ENCODE peak calls at places on chromosomes 1 and 21, in four cellular contexts. C is left lung; I is left ventricle myocardium inferior; G is CD8-positive, alpha-beta T cell. L is an unnamed sample.

GRCh38 chr1:154956557-154956956 is 658 bp upstream of the PBXIP1 start:
- DNase-seq in I (peak), C (no peak), G (no peak), L (no peak)

GRCh38 chr1:53372501-53372951 is 44.7 kb upstream of the LRP8 start:
- DNase-seq in G (peak), C (no peak), I (no peak), L (peak)

GRCh38 chr1:30692201-30692947 is 31.0 kb downstream of the MATN1 start:
- DNase-seq in I (no peak), G (no peak), C (no peak), L (peak)

GRCh38 chr1:95381980-95382379 is 148.0 kb downstream of the RWDD3 start:
- DNase-seq in C (no peak), I (no peak), G (no peak), L (no peak)

GRCh38 chr1:12166834-12167492 is at the start of gene TNFRSF1B:
- DNase-seq in I (peak), G (peak), C (peak), L (no peak)

GRCh38 chr1:215599418-215599817 is 32.3 kb downstream of the KCTD3 start:
- DNase-seq in I (no peak), C (no peak), G (no peak), L (no peak)

GRCh38 chr1:40003156-40004093 is 37.1 kb upstream of the CAP1 start:
- DNase-seq in G (no peak), I (no peak), C (no peak), L (no peak)

GRCh38 chr1:174358786-174359453 is 88.8 kb upstream of the GPR52 start:
- DNase-seq in G (no peak), C (no peak), I (no peak), L (no peak)

GRCh38 chr1:13623021-13623637 is 39.5 kb downstream of the PDPN start:
- DNase-seq in G (no peak), C (no peak), I (no peak), L (no peak)

GRCh38 chr1:242008788-242009500 is 10.0 kb upstream of the MAP1LC3C start:
- DNase-seq in C (no peak), I (no peak), G (no peak), L (no peak)

GRCh38 chr1:157201767-157202166 is 63.6 kb upstream of the ETV3 start:
- DNase-seq in I (no peak), C (no peak), G (no peak), L (no peak)

GRCh38 chr1:227759345-227760300 is 24.4 kb downstream of the SNAP47 start:
- DNase-seq in G (no peak), C (no peak), I (peak), L (no peak)

GRCh38 chr1:76921590-76921989 is 54.3 kb downstream of the ST6GALNAC5 start:
- DNase-seq in I (no peak), G (no peak), C (no peak), L (no peak)

GRCh38 chr1:211630236-211631081 is 45.0 kb downstream of the NEK2 start:
- DNase-seq in I (peak), C (no peak), G (no peak), L (no peak)

GRCh38 chr1:205961970-205962820 is 18.9 kb upstream of the SLC26A9 start:
- DNase-seq in C (no peak), I (no peak), G (no peak), L (peak)

GRCh38 chr1:11519629-11520031 is 40.7 kb downstream of the DISP3 start:
- DNase-seq in C (peak), G (no peak), I (no peak), L (peak)

GRCh38 chr1:17616731-17617279 is 77.3 kb downstream of the ARHGEF10L start:
- DNase-seq in I (no peak), G (no peak), C (no peak), L (no peak)

GRCh38 chr1:52920791-52921291 is 699 bp downstream of the ECHDC2 start:
- DNase-seq in C (peak), I (peak), G (no peak), L (no peak)

GRCh38 chr1:55055951-55056631 is 16.7 kb downstream of the PCSK9 start:
- DNase-seq in I (no peak), C (no peak), G (no peak), L (no peak)

GRCh38 chr1:14662116-14662515 is 63.6 kb downstream of the KAZN start:
- DNase-seq in G (no peak), I (peak), C (no peak), L (no peak)

GRCh38 chr1:229186373-229187056 is 84.4 kb upstream of the RAB4A start:
- DNase-seq in C (no peak), I (no peak), G (no peak), L (no peak)

GRCh38 chr1:167409183-167409582 is 109.1 kb downstream of the CD247 start:
- DNase-seq in I (no peak), G (no peak), C (no peak), L (no peak)

GRCh38 chr1:15457484-15458027 is 1.0 kb downstream of the CELA2A start:
- DNase-seq in G (no peak), C (no peak), I (no peak), L (no peak)

GRCh38 chr1:222540598-222540995 is 7.3 kb downstream of the HHIPL2 start:
- DNase-seq in G (no peak), C (no peak), I (no peak), L (no peak)

GRCh38 chr1:29398431-29398830 is 162.1 kb downstream of the PTPRU start:
- DNase-seq in I (no peak), G (no peak), C (no peak), L (no peak)

GRCh38 chr1:78950801-78951200 is 55.7 kb downstream of the ADGRL4 start:
- DNase-seq in C (no peak), I (no peak), G (no peak), L (no peak)

GRCh38 chr1:180951881-180952656 is 39.4 kb downstream of the KIAA1614 start:
- DNase-seq in C (no peak), I (no peak), G (no peak), L (no peak)

GRCh38 chr1:221039616-221040015 is 160.4 kb downstream of the HLX start:
- DNase-seq in C (no peak), G (no peak), I (no peak), L (no peak)

GRCh38 chr1:51520700-51521248 is 1.7 kb upstream of the EPS15 start:
- DNase-seq in C (no peak), G (no peak), I (no peak), L (no peak)

GRCh38 chr1:6927626-6928025 is 142.4 kb downstream of the CAMTA1 start:
- DNase-seq in C (no peak), I (no peak), G (no peak), L (no peak)

GRCh38 chr1:82506970-82507369 is 706.2 kb downstream of the ADGRL2 start:
- DNase-seq in C (no peak), I (no peak), G (no peak), L (no peak)

DNA sequence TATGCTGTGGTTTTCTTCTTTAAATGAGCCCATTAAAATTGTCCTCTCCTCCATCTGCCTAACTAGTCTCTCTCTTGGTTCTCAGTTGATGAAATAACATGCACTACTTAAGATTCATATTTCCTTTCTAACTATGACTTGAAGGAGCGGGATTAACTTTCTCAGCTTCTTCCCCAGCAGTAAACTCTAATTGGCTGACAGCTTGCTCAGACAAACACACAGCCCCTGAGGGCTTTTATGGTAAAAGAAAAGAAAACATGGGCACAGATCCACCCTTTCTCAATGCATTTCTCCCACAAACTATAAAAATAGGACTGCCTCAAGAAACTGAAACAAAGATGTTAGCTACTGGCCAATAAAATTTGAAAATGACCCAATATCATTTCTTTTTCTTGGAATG is 703.1 kb downstream of the ADGRL2 start:
- DNase-seq in C (no peak), I (no peak), G (no peak), L (no peak)
- H3K4me3 ChIP-seq in C (no peak), I (no peak), G (no peak), L (no peak)

GRCh38 chr1:232940262-232940661 is 10.1 kb upstream of the NTPCR start:
- DNase-seq in G (no peak), C (no peak), I (no peak), L (no peak)

GRCh38 chr1:232943679-232944252 is 6.6 kb upstream of the NTPCR start:
- DNase-seq in C (no peak), I (no peak), G (no peak), L (no peak)

GRCh38 chr1:232944342-232944741 is 6.1 kb upstream of the NTPCR start:
- DNase-seq in G (no peak), I (no peak), C (no peak), L (no peak)

GRCh38 chr1:232939748-232940147 is 10.7 kb upstream of the NTPCR start:
- DNase-seq in C (no peak), G (no peak), I (no peak), L (no peak)

DNA sequence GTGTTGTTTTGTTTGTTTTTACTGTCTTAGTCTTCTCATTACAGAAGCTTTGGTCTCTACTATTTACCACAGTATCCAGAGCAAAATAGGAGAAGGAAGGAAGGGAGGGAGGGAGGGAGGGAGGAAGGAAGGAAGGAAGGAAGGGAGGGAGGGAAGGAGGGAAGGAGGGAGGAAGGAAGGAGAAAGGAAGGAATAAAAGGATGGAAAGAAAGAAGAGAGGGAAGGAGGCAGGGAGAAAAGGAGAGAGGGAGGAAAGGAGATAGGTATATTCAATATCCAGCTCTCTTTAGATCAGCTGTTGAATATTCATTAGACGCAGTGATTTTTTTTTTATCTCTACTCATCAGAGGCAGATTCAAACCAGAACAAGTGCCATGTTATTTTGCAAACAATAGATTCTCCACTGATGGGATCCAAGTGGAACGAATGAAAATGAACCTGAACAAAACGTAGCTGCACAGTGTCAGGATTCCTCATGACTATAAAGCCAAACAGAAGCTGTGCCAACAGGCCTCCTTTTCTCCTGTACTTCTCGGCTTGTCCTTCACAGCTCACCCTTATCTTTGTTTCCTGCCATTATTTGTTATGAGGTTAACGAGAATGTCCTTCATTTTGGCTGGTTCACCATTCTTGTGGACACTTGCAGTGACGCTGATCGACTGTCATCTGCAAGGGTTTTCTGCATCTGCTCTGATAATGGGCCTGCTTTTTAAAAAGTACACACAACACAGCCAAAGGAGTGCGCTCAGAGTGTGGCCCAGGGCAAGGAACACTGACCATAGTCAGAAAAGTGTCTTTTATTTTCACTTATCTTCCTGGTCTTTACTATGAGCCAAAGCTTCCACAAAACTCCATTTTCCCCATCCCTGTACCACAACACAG is 7.8 kb upstream of the NTPCR start:
- DNase-seq in C (no peak), I (no peak), G (no peak), L (no peak)
- H3K27ac ChIP-seq in C (no peak), I (no peak), G (no peak), L (no peak)

GRCh38 chr1:73813726-73814125 is 384.2 kb downstream of the LRRIQ3 start:
- DNase-seq in C (no peak), I (no peak), G (no peak), L (no peak)
- TF ChIP-seq CTCF in C (no peak), I (no peak), G (no peak), L (no peak)

DNA sequence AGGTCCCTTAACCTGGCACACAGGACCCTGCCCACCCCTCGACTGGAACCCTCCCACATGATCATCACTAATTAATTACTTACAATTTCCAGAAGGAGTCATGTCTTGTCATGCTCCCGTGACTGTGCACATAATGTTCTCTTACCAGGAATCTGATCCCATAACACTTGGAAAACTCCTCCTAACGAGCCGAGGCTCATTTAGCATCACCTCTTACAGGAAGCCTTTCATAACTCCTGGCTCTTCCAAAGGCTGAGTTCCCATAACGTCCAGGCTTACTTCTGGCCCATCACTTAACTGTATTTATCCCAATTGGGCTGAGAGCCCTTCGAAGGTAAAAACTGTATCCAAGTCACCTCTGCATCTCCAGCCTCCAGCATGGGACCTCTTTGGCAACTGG is 147.9 kb upstream of the JUN start:
- DNase-seq in I (no peak), C (no peak), G (no peak), L (no peak)
- H3K4me3 ChIP-seq in I (no peak), C (no peak), G (no peak), L (no peak)

DNA sequence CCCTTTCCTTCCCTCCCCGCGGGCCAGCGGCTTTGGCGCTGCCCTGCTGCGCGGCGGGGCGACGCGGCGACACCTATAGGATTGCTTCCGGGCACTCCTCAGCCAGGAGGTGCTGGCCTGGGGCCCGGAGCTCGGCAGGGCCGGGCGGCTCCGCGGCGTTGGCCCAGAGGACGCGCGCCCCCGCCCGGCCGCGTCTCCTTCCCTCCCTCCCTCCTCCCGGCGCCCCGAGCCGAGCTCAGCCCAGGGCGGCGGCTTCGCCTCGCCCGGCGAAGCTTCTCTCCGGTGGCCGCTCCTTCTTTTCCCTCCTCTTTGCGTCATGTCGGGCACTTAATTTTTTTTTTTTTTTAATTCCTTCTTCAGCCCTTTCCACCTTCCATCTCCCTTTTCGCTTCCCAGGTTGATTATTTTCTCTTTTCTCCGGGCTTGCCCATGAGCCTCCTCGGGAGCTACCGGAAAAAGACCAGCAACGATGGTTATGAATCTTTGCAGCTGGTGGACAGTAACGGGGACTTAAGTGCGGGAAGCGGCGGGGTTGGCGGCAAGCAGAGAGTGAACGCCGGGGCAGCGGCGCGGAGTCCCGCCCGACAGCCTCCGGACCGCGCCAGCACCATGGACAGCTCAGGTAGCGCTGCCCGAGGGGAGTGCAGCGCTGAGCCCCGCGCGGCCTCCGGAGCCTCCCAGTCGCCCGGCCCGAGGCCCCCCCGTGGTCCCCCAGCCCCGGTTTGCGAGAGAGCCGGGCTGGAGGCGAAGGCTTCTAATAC is at the start of gene DNAJC6:
- DNase-seq in C (peak), I (peak), G (peak), L (peak)
- H3K27ac ChIP-seq in C (no peak), I (peak), G (no peak), L (no peak)

DNA sequence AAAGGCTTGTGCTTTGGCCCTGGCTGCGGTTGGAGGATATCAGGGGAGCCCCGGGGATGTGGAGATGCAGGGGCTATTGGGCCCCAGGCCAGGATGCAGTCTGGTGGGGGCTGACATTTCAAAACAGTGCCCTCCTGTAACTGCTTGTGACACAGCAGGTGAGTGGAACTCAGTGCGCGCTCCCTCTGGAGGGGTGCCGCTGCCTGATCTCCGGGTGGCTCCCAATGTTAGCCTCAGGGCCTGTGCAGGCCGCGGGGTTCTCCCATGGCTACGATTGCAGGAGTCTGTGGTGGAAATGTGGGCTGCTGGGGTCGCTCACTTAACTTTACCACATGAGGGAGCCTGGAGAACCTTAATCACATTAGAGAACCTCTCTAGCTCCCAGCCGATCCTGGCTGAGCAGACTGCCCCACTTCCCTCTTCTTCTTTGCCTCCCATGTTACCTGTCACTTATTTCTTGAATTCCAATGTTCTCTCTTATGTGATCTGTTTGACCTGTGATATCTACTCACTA is 163.2 kb downstream of the FMN2 start:
- DNase-seq in I (no peak), G (no peak), C (no peak), L (no peak)
- TF ChIP-seq CTCF in I (no peak), G (no peak), C (no peak), L (no peak)

DNA sequence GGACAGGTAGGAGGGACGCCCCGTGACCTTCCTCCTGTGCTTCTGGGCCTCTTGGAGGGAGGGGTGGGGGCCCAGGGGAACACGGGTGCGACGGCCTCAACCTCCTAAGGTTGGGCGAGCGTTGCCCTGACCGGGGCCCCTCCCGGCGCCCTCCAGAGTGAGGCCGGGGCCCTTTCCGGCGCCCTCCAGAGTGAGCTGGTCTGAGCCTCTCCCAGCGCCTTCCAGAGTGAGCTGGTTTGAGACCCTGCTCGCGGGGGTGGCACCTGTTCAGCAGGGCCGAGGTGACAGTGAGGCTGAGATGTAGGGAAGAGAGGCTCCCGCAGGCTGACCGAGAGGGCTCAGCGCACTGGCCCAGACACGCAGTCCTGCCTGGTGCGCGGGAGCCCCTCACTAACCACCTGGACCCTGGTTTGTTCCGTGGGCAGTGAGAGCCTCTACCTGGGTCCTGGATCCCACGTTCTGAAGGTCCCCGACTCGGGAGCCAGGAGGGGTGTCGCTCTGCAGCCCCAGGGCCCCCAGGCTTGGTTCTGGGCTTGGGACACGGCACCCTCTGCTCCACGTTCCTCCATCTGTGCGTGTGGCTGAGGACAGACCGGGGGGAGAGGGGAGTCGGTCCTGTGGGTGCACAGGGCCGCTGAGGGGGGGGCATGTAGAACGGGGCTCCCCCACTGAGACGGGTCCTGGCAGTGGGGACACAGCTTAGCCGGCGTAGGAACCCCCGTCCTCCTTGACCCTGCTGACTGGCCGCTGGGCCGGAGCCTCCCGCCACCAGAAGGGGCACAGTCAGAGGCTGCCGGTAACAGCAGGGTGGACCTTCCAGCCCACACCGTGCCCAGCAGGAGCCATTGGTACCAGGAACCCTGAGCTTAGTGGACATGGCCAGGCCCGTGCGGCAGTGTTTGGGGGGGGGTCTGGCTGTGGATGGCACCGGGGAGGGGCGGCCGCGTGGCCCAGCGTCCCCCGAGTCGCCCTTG is 1.5 kb downstream of the COL6A1 start:
- DNase-seq in G (no peak), C (peak), I (peak), L (peak)
- H3K4me3 ChIP-seq in G (no peak), C (peak), I (peak), L (peak)

GRCh38 chr1:111563619-111564018 is 56.0 kb upstream of the RAP1A start:
- DNase-seq in G (no peak), C (no peak), I (no peak), L (no peak)

GRCh38 chr1:111565957-111566356 is 53.6 kb upstream of the RAP1A start:
- DNase-seq in I (no peak), C (no peak), G (no peak), L (no peak)

GRCh38 chr1:111568160-111568559 is 51.4 kb upstream of the RAP1A start:
- DNase-seq in I (no peak), G (no peak), C (no peak), L (no peak)

GRCh38 chr1:111561328-111561727 is 57.9 kb upstream of the ADORA3 start:
- DNase-seq in C (no peak), I (no peak), G (no peak), L (no peak)

GRCh38 chr1:111565079-111565478 is 54.5 kb upstream of the RAP1A start:
- DNase-seq in C (no peak), G (no peak), I (no peak), L (no peak)
- H3K27ac ChIP-seq in C (no peak), G (no peak), I (no peak), L (peak)